ENCODE peak calls at places on chromosomes 1 and 21, in four cellular contexts. G is HepG2, S is K562, C is A549. R is an unnamed sample.

GRCh38 chr1:19696820-19697219 is 32.1 kb downstream of the HTR6 start:
- DNase-seq in G (no peak), S (no peak), C (no peak), R (no peak)

GRCh38 chr21:44425895-44426662 is 29.2 kb upstream of the LRRC3 start:
- DNase-seq in G (no peak), S (no peak), C (no peak), R (no peak)

GRCh38 chr1:22636369-22636768 is at the start of gene C1QA:
- DNase-seq in G (no peak), S (no peak), C (no peak), R (peak)

GRCh38 chr21:39685991-39686390 is 59.0 kb upstream of the IGSF5 start:
- DNase-seq in G (no peak), S (no peak), C (no peak), R (no peak)

GRCh38 chr1:183583466-183583865 is 6.8 kb downstream of the NCF2 start:
- DNase-seq in G (no peak), S (no peak), C (no peak), R (peak)

GRCh38 chr1:117096871-117097842 is 24.4 kb downstream of the TRIM45 start:
- DNase-seq in G (no peak), S (no peak), C (no peak), R (no peak)

GRCh38 chr1:2528966-2529750 is 905 bp downstream of the HES5 start:
- DNase-seq in G (no peak), S (peak), C (no peak), R (peak)

GRCh38 chr1:218402771-218403110 is 57.6 kb downstream of the TGFB2 start:
- DNase-seq in G (peak), S (no peak), C (no peak), R (no peak)

GRCh38 chr1:234170067-234170466 is 203.2 kb upstream of the COA6 start:
- DNase-seq in G (no peak), S (no peak), C (no peak), R (no peak)

GRCh38 chr1:84888753-84889152 is 4.3 kb downstream of the LPAR3 start:
- DNase-seq in G (no peak), S (no peak), C (no peak), R (no peak)

GRCh38 chr1:108750476-108751191 is 4.2 kb downstream of the STXBP3 start:
- DNase-seq in G (no peak), S (no peak), C (no peak), R (no peak)

GRCh38 chr21:23887709-23888303 is 1719.5 kb downstream of the MRPL39 start:
- DNase-seq in G (no peak), S (no peak), C (no peak), R (peak)

GRCh38 chr1:29821605-29822004 is 585.3 kb downstream of the PTPRU start:
- DNase-seq in G (no peak), S (no peak), C (no peak), R (no peak)

GRCh38 chr1:221741364-221741970 is 422 bp downstream of the DUSP10 start:
- DNase-seq in G (no peak), S (peak), C (peak), R (peak)

GRCh38 chr21:44761011-44761729 is 40.5 kb downstream of the UBE2G2 start:
- DNase-seq in G (peak), S (peak), C (peak), R (no peak)

GRCh38 chr1:33943978-33944377 is 80.1 kb downstream of the HMGB4 start:
- DNase-seq in G (no peak), S (no peak), C (no peak), R (no peak)

GRCh38 chr1:69196071-69196470 is 371.7 kb upstream of the LRRC7 start:
- DNase-seq in G (no peak), S (no peak), C (no peak), R (no peak)

GRCh38 chr1:64348887-64349648 is 120.9 kb upstream of the CACHD1 start:
- DNase-seq in G (no peak), S (no peak), C (no peak), R (no peak)

GRCh38 chr21:15061284-15061683 is 3.5 kb downstream of the NRIP1 start:
- DNase-seq in G (no peak), S (no peak), C (no peak), R (no peak)

GRCh38 chr21:35211767-35212166 is 162.7 kb upstream of the RUNX1 start:
- DNase-seq in G (no peak), S (no peak), C (no peak), R (no peak)

GRCh38 chr1:236700903-236701302 is 14.6 kb downstream of the ACTN2 start:
- DNase-seq in G (no peak), S (no peak), C (no peak), R (no peak)

GRCh38 chr1:226066415-226067077 is 4.0 kb downstream of the H3-3A start:
- DNase-seq in G (no peak), S (no peak), C (no peak), R (no peak)

GRCh38 chr1:10724511-10724910 is 71.9 kb downstream of the CASZ1 start:
- DNase-seq in G (no peak), S (no peak), C (no peak), R (no peak)

GRCh38 chr1:21302747-21303715 is 12.8 kb upstream of the ECE1 start:
- DNase-seq in G (no peak), S (no peak), C (no peak), R (no peak)

GRCh38 chr1:150429805-150430204 is 57.4 kb upstream of the TARS2 start:
- DNase-seq in G (peak), S (peak), C (peak), R (peak)

GRCh38 chr1:246032111-246032551 is 474.9 kb downstream of the SMYD3 start:
- DNase-seq in G (peak), S (no peak), C (no peak), R (no peak)

GRCh38 chr21:29499734-29500343 is 201.1 kb downstream of the BACH1 start:
- DNase-seq in G (peak), S (peak), C (peak), R (peak)

GRCh38 chr1:56534252-56534651 is 45.1 kb downstream of the PLPP3 start:
- DNase-seq in G (no peak), S (no peak), C (no peak), R (no peak)

GRCh38 chr1:54159733-54160316 is 7.0 kb upstream of the CDCP2 start:
- DNase-seq in G (no peak), S (no peak), C (no peak), R (peak)

GRCh38 chr1:234962340-234962989 is 166.2 kb downstream of the TOMM20 start:
- DNase-seq in G (peak), S (peak), C (no peak), R (peak)

GRCh38 chr1:22641906-22642636 is 1.4 kb upstream of the C1QC start:
- DNase-seq in G (peak), S (peak), C (peak), R (peak)

GRCh38 chr1:6267686-6268281 is 6.9 kb upstream of the GPR153 start:
- DNase-seq in G (no peak), S (no peak), C (no peak), R (no peak)

GRCh38 chr21:34092241-34092921 is 19.0 kb downstream of the MRPS6 start:
- DNase-seq in G (no peak), S (no peak), C (no peak), R (no peak)

GRCh38 chr21:34091032-34091431 is 17.7 kb downstream of the MRPS6 start:
- DNase-seq in G (no peak), S (no peak), C (no peak), R (no peak)

GRCh38 chr21:34093083-34093482 is 19.7 kb downstream of the MRPS6 start:
- DNase-seq in G (no peak), S (no peak), C (no peak), R (no peak)

GRCh38 chr21:34088752-34089151 is 15.4 kb downstream of the MRPS6 start:
- DNase-seq in G (no peak), S (no peak), C (no peak), R (no peak)

GRCh38 chr21:34091607-34092006 is 18.2 kb downstream of the MRPS6 start:
- DNase-seq in G (no peak), S (peak), C (no peak), R (peak)
- TF ChIP-seq CTCF in G (no peak), S (peak), C (no peak), R (no peak)

GRCh38 chr1:179369751-179370341 is 4.1 kb downstream of the AXDND1 start:
- DNase-seq in G (peak), S (peak), C (peak), R (peak)

GRCh38 chr1:179365342-179366092 is at the start of gene AXDND1:
- DNase-seq in G (peak), S (peak), C (peak), R (peak)

GRCh38 chr1:179372160-179372559 is 6.4 kb downstream of the AXDND1 start:
- DNase-seq in G (no peak), S (no peak), C (no peak), R (no peak)

DNA sequence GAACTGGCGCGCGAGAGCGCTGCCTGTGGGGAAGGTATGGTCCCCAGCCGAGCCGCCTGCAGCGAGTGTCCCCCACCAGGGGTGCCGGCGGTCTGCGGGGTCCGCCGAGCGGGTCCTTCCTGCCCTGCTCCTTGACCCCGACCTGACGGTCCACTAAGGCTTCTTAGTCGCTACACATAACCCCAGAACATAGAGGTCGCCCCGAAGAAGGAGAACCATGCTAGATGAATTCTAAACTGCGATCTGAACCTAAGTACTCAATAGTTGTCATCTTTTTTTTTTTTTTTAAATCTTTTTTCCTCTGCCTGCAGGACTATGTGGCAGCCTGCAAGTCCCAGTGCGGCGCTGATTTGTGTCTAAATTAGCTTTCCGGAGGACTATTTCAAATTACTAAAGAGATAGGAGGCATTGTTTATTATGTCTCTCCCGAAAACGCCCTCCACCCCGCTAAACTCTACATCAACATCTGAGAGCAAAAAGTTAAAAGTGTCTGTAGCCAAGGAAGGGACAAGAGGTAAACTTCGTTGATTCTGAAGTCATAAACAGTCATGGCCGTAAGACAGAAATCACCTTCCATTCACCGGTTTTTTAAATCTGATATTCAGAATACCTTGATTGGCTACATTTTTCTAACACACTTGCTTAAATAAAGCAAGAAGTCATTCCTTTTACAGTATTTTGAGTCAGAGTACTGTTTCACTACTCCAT is 476 bp downstream of the AXDND1 start:
- DNase-seq in G (no peak), S (no peak), C (peak), R (no peak)
- TF ChIP-seq MYC in G (no peak), S (no peak), C (no peak), R (no peak)

GRCh38 chr1:86965012-86965826 is 50.8 kb downstream of the HS2ST1 start:
- DNase-seq in G (peak), S (no peak), C (peak), R (peak)
- TF ChIP-seq CTCF in G (peak), S (peak), C (peak), R (peak)

DNA sequence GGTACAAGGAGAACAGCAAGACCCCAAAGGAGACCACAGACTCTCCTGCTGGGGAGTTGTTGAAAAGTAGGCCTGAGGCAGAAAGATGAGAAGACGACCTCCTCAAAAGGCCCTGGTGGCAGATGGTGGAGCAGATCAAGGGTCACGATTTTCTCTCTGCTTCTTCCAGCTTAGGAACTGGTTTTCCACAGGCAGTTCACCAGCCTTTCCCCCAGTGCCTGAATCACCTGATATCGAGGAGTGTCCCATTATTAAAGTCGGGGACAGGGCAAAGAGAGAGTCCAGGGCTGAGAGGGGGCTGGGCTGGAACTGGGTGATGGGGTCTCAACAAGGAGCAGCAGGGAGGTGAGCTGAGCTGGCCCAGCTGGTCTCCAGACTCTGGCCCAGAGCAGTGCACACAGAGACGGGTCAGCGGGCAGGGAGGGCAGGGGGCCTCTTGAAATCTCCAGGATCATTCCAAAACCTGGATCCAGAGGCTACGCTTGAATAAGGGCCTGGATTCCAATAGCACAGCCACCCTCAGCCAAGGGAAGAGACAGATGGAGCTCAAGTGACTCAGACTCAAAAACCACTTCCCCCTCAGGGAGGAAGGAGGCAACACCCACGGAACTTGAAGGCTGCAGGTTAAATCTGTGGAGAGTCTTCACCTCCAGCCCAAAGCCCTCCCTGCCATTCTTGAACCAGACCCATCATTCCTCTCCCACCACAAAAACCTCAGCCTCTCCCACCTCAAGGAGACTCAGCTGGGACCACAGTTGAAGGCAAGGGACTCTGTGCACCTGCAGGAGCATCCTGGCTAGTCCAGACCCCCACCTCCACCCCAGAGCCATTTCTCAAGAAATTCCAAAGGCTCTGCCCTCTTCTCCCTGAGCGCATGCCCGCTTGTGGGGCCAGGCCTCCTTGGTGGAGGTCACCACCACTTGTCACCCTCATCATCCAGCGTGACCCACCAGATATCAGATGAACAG is at the start of gene S100A5:
- DNase-seq in G (no peak), S (no peak), C (no peak), R (peak)
- TF ChIP-seq MYC in G (no peak), S (no peak), C (no peak), R (no peak)

R was measured in NB4.